ENCODE peak calls at places on chromosome 12, in nine cellular contexts. One of them, this sample, is unnamed.

GRCh38 chr12:91094036-91094660 is 17.1 kb downstream of the LUM start:
- DNase-seq in fibroblast of mammary gland: peak; percentile 34
- DNase-seq in right cardiac atrium: no peak
- DNase-seq in heart left ventricle: no peak
- DNase-seq in EL: no peak
- DNase-seq in A549: no peak
- DNase-seq in NCI-H510A treated with DMSO at 0.1 percent for 48 hours: no peak
- DNase-seq in GM23338: no peak
- DNase-seq in activated CD4-positive, alpha-beta T cell treated with anti-CD3 and anti-CD28 coated beads, Interleukin-2, amount 50 U/mL, for 4 hours: no peak
- DNase-seq in this sample: no peak

GRCh38 chr12:66637693-66638301 is 41.1 kb downstream of the GRIP1 start:
- DNase-seq in activated CD4-positive, alpha-beta T cell treated with anti-CD3 and anti-CD28 coated beads, Interleukin-2, amount 50 U/mL, for 4 hours: no peak
- DNase-seq in right cardiac atrium: no peak
- DNase-seq in A549: no peak
- DNase-seq in EL: no peak
- DNase-seq in fibroblast of mammary gland: no peak
- DNase-seq in GM23338: no peak
- DNase-seq in NCI-H510A treated with DMSO at 0.1 percent for 48 hours: no peak
- DNase-seq in heart left ventricle: no peak
- DNase-seq in this sample: peak; percentile 73

GRCh38 chr12:106181416-106182114 is 42.8 kb upstream of the NUAK1 start:
- DNase-seq in A549: no peak
- DNase-seq in EL: no peak
- DNase-seq in right cardiac atrium: no peak
- DNase-seq in activated CD4-positive, alpha-beta T cell treated with anti-CD3 and anti-CD28 coated beads, Interleukin-2, amount 50 U/mL, for 4 hours: no peak
- DNase-seq in NCI-H510A treated with DMSO at 0.1 percent for 48 hours: no peak
- DNase-seq in fibroblast of mammary gland: peak; percentile 46
- DNase-seq in heart left ventricle: no peak
- DNase-seq in GM23338: no peak
- DNase-seq in this sample: peak; percentile 33

GRCh38 chr12:106976013-106976658 is 10.8 kb downstream of the MTERF2 start:
- DNase-seq in NCI-H510A treated with DMSO at 0.1 percent for 48 hours: no peak
- DNase-seq in EL: peak; percentile 36
- DNase-seq in GM23338: no peak
- DNase-seq in activated CD4-positive, alpha-beta T cell treated with anti-CD3 and anti-CD28 coated beads, Interleukin-2, amount 50 U/mL, for 4 hours: no peak
- DNase-seq in right cardiac atrium: no peak
- DNase-seq in heart left ventricle: no peak
- DNase-seq in A549: no peak
- DNase-seq in fibroblast of mammary gland: peak; percentile 74
- DNase-seq in this sample: peak; percentile 81

GRCh38 chr12:31518680-31519227 is 72.2 kb downstream of the DENND5B start:
- DNase-seq in A549: peak; percentile 79
- DNase-seq in heart left ventricle: no peak
- DNase-seq in activated CD4-positive, alpha-beta T cell treated with anti-CD3 and anti-CD28 coated beads, Interleukin-2, amount 50 U/mL, for 4 hours: no peak
- DNase-seq in NCI-H510A treated with DMSO at 0.1 percent for 48 hours: no peak
- DNase-seq in GM23338: peak; percentile 78
- DNase-seq in right cardiac atrium: peak; percentile 24
- DNase-seq in fibroblast of mammary gland: peak; percentile 98
- DNase-seq in EL: peak; percentile 99
- DNase-seq in this sample: peak; percentile 100

GRCh38 chr12:104877107-104877705 is 80.9 kb downstream of the SLC41A2 start:
- DNase-seq in right cardiac atrium: peak; percentile 22
- DNase-seq in activated CD4-positive, alpha-beta T cell treated with anti-CD3 and anti-CD28 coated beads, Interleukin-2, amount 50 U/mL, for 4 hours: peak; percentile 25
- DNase-seq in heart left ventricle: peak; percentile 55
- DNase-seq in A549: peak; percentile 13
- DNase-seq in fibroblast of mammary gland: peak; percentile 58
- DNase-seq in EL: peak; percentile 38
- DNase-seq in NCI-H510A treated with DMSO at 0.1 percent for 48 hours: peak; percentile 31
- DNase-seq in GM23338: peak; percentile 16
- DNase-seq in this sample: peak; percentile 67

GRCh38 chr12:88553941-88554658 is 26.2 kb downstream of the KITLG start:
- DNase-seq in heart left ventricle: no peak
- DNase-seq in GM23338: no peak
- DNase-seq in fibroblast of mammary gland: peak; percentile 92
- DNase-seq in NCI-H510A treated with DMSO at 0.1 percent for 48 hours: peak; percentile 90
- DNase-seq in right cardiac atrium: no peak
- DNase-seq in EL: peak; percentile 71
- DNase-seq in A549: no peak
- DNase-seq in activated CD4-positive, alpha-beta T cell treated with anti-CD3 and anti-CD28 coated beads, Interleukin-2, amount 50 U/mL, for 4 hours: no peak
- DNase-seq in this sample: peak; percentile 84

GRCh38 chr12:13128291-13129000 is 25.0 kb upstream of the GSG1 start:
- DNase-seq in fibroblast of mammary gland: no peak
- DNase-seq in NCI-H510A treated with DMSO at 0.1 percent for 48 hours: no peak
- DNase-seq in A549: no peak
- DNase-seq in right cardiac atrium: no peak
- DNase-seq in heart left ventricle: no peak
- DNase-seq in GM23338: no peak
- DNase-seq in activated CD4-positive, alpha-beta T cell treated with anti-CD3 and anti-CD28 coated beads, Interleukin-2, amount 50 U/mL, for 4 hours: no peak
- DNase-seq in EL: peak; percentile 52
- DNase-seq in this sample: no peak

GRCh38 chr12:48157889-48158370 is 615 bp upstream of the ASB8 start:
- DNase-seq in GM23338: no peak
- DNase-seq in EL: no peak
- DNase-seq in fibroblast of mammary gland: no peak
- DNase-seq in heart left ventricle: no peak
- DNase-seq in right cardiac atrium: no peak
- DNase-seq in NCI-H510A treated with DMSO at 0.1 percent for 48 hours: no peak
- DNase-seq in A549: no peak
- DNase-seq in activated CD4-positive, alpha-beta T cell treated with anti-CD3 and anti-CD28 coated beads, Interleukin-2, amount 50 U/mL, for 4 hours: no peak
- DNase-seq in this sample: no peak

GRCh38 chr12:39441189-39441962 is 1.5 kb downstream of the KIF21A start:
- DNase-seq in activated CD4-positive, alpha-beta T cell treated with anti-CD3 and anti-CD28 coated beads, Interleukin-2, amount 50 U/mL, for 4 hours: no peak
- DNase-seq in heart left ventricle: no peak
- DNase-seq in right cardiac atrium: no peak
- DNase-seq in GM23338: no peak
- DNase-seq in fibroblast of mammary gland: no peak
- DNase-seq in NCI-H510A treated with DMSO at 0.1 percent for 48 hours: no peak
- DNase-seq in A549: no peak
- DNase-seq in EL: no peak
- DNase-seq in this sample: no peak

GRCh38 chr12:51593539-51593938 is 2.5 kb downstream of the SCN8A start:
- DNase-seq in activated CD4-positive, alpha-beta T cell treated with anti-CD3 and anti-CD28 coated beads, Interleukin-2, amount 50 U/mL, for 4 hours: peak; percentile 7
- DNase-seq in NCI-H510A treated with DMSO at 0.1 percent for 48 hours: peak; percentile 42
- DNase-seq in EL: peak; percentile 49
- DNase-seq in A549: no peak
- DNase-seq in right cardiac atrium: no peak
- DNase-seq in heart left ventricle: no peak
- DNase-seq in GM23338: peak; percentile 62
- DNase-seq in fibroblast of mammary gland: peak; percentile 62
- DNase-seq in this sample: peak; percentile 74

GRCh38 chr12:42446761-42447160 is 120.8 kb downstream of the PPHLN1 start:
- DNase-seq in heart left ventricle: no peak
- DNase-seq in GM23338: peak; percentile 39
- DNase-seq in A549: no peak
- DNase-seq in fibroblast of mammary gland: no peak
- DNase-seq in EL: no peak
- DNase-seq in NCI-H510A treated with DMSO at 0.1 percent for 48 hours: no peak
- DNase-seq in right cardiac atrium: no peak
- DNase-seq in activated CD4-positive, alpha-beta T cell treated with anti-CD3 and anti-CD28 coated beads, Interleukin-2, amount 50 U/mL, for 4 hours: no peak
- DNase-seq in this sample: no peak

GRCh38 chr12:84874125-84874824 is 38.3 kb downstream of the SLC6A15 start:
- DNase-seq in fibroblast of mammary gland: peak; percentile 76
- DNase-seq in heart left ventricle: no peak
- DNase-seq in EL: peak; percentile 44
- DNase-seq in activated CD4-positive, alpha-beta T cell treated with anti-CD3 and anti-CD28 coated beads, Interleukin-2, amount 50 U/mL, for 4 hours: no peak
- DNase-seq in right cardiac atrium: no peak
- DNase-seq in A549: peak; percentile 10
- DNase-seq in NCI-H510A treated with DMSO at 0.1 percent for 48 hours: peak; percentile 74
- DNase-seq in GM23338: peak; percentile 82
- DNase-seq in this sample: peak; percentile 25

GRCh38 chr12:54935235-54935951 is 49.2 kb downstream of the TESPA1 start:
- DNase-seq in heart left ventricle: no peak
- DNase-seq in NCI-H510A treated with DMSO at 0.1 percent for 48 hours: no peak
- DNase-seq in fibroblast of mammary gland: peak; percentile 95
- DNase-seq in A549: peak; percentile 86
- DNase-seq in EL: peak; percentile 75
- DNase-seq in right cardiac atrium: no peak
- DNase-seq in GM23338: no peak
- DNase-seq in activated CD4-positive, alpha-beta T cell treated with anti-CD3 and anti-CD28 coated beads, Interleukin-2, amount 50 U/mL, for 4 hours: peak; percentile 41
- DNase-seq in this sample: peak; percentile 79

GRCh38 chr12:30200864-30201263 is 417.1 kb upstream of the TMTC1 start:
- DNase-seq in activated CD4-positive, alpha-beta T cell treated with anti-CD3 and anti-CD28 coated beads, Interleukin-2, amount 50 U/mL, for 4 hours: no peak
- DNase-seq in fibroblast of mammary gland: no peak
- DNase-seq in NCI-H510A treated with DMSO at 0.1 percent for 48 hours: no peak
- DNase-seq in right cardiac atrium: peak; percentile 12
- DNase-seq in GM23338: peak; percentile 48
- DNase-seq in heart left ventricle: peak; percentile 25
- DNase-seq in EL: no peak
- DNase-seq in A549: no peak
- DNase-seq in this sample: peak; percentile 1

GRCh38 chr12:11785722-11786121 is 136.2 kb downstream of the ETV6 start:
- DNase-seq in heart left ventricle: no peak
- DNase-seq in EL: no peak
- DNase-seq in activated CD4-positive, alpha-beta T cell treated with anti-CD3 and anti-CD28 coated beads, Interleukin-2, amount 50 U/mL, for 4 hours: no peak
- DNase-seq in GM23338: no peak
- DNase-seq in right cardiac atrium: no peak
- DNase-seq in fibroblast of mammary gland: peak; percentile 33
- DNase-seq in A549: no peak
- DNase-seq in NCI-H510A treated with DMSO at 0.1 percent for 48 hours: no peak
- DNase-seq in this sample: peak; percentile 71

GRCh38 chr12:57101892-57102695 is 9.1 kb downstream of the STAT6 start:
- DNase-seq in GM23338: no peak
- DNase-seq in NCI-H510A treated with DMSO at 0.1 percent for 48 hours: no peak
- DNase-seq in heart left ventricle: no peak
- DNase-seq in right cardiac atrium: no peak
- DNase-seq in EL: no peak
- DNase-seq in activated CD4-positive, alpha-beta T cell treated with anti-CD3 and anti-CD28 coated beads, Interleukin-2, amount 50 U/mL, for 4 hours: no peak
- DNase-seq in A549: peak; percentile 66
- DNase-seq in fibroblast of mammary gland: peak; percentile 21
- DNase-seq in this sample: no peak

GRCh38 chr12:68534108-68534507 is 76.6 kb upstream of the RAP1B start:
- DNase-seq in A549: no peak
- DNase-seq in activated CD4-positive, alpha-beta T cell treated with anti-CD3 and anti-CD28 coated beads, Interleukin-2, amount 50 U/mL, for 4 hours: no peak
- DNase-seq in heart left ventricle: no peak
- DNase-seq in GM23338: no peak
- DNase-seq in EL: no peak
- DNase-seq in right cardiac atrium: no peak
- DNase-seq in fibroblast of mammary gland: no peak
- DNase-seq in NCI-H510A treated with DMSO at 0.1 percent for 48 hours: no peak
- DNase-seq in this sample: no peak

GRCh38 chr12:121858662-121859572 is at the start of gene HPD:
- DNase-seq in fibroblast of mammary gland: peak; percentile 90
- DNase-seq in right cardiac atrium: peak; percentile 89
- DNase-seq in EL: peak; percentile 88
- DNase-seq in NCI-H510A treated with DMSO at 0.1 percent for 48 hours: no peak
- DNase-seq in heart left ventricle: peak; percentile 74
- DNase-seq in A549: no peak
- DNase-seq in activated CD4-positive, alpha-beta T cell treated with anti-CD3 and anti-CD28 coated beads, Interleukin-2, amount 50 U/mL, for 4 hours: no peak
- DNase-seq in GM23338: peak; percentile 55
- DNase-seq in this sample: peak; percentile 87

GRCh38 chr12:6347367-6348338 is 5.8 kb upstream of the TNFRSF1A start:
- DNase-seq in fibroblast of mammary gland: peak; percentile 75
- DNase-seq in GM23338: no peak
- DNase-seq in A549: no peak
- DNase-seq in EL: no peak
- DNase-seq in right cardiac atrium: peak; percentile 85
- DNase-seq in NCI-H510A treated with DMSO at 0.1 percent for 48 hours: no peak
- DNase-seq in activated CD4-positive, alpha-beta T cell treated with anti-CD3 and anti-CD28 coated beads, Interleukin-2, amount 50 U/mL, for 4 hours: no peak
- DNase-seq in heart left ventricle: peak; percentile 74
- DNase-seq in this sample: peak; percentile 91

This sample was measured in fibroblast of lung.